ENCODE peak calls at places on chromosomes 11 and 22, in seven cellular contexts. E, H, A, W, D, K and F are unnamed samples.

GRCh38 chr11:3849297-3849874 is 6.1 kb upstream of the STIM1 start:
- DNase-seq in E (no peak), H (no peak), A (no peak), W (peak), D (peak), K (no peak), F (no peak)

GRCh38 chr11:65559951-65560537 is 1.9 kb upstream of the LTBP3 start:
- DNase-seq in E (no peak), H (peak), A (no peak), W (peak), D (peak), K (no peak), F (peak)

GRCh38 chr22:19292262-19293230 is 1.0 kb upstream of the CLTCL1 start:
- DNase-seq in E (no peak), H (no peak), A (no peak), W (no peak), D (peak), K (peak), F (no peak)

GRCh38 chr11:77200351-77200750 is 72.3 kb downstream of the MYO7A start:
- DNase-seq in E (no peak), H (no peak), A (no peak), W (no peak), D (no peak), K (no peak), F (no peak)

GRCh38 chr11:2779981-2780849 is 80.4 kb upstream of the KCNQ1OT1 start:
- DNase-seq in E (no peak), H (no peak), A (no peak), W (no peak), D (no peak), K (peak), F (no peak)

GRCh38 chr11:120066738-120067303 is 71.1 kb downstream of the TRIM29 start:
- DNase-seq in E (no peak), H (no peak), A (no peak), W (no peak), D (no peak), K (no peak), F (no peak)

GRCh38 chr11:74729397-74729796 is 1.8 kb downstream of the CHRDL2 start:
- DNase-seq in E (no peak), H (no peak), A (no peak), W (no peak), D (no peak), K (no peak), F (no peak)

GRCh38 chr11:15662285-15662684 is 547.6 kb downstream of the INSC start:
- DNase-seq in E (no peak), H (no peak), A (no peak), W (no peak), D (no peak), K (no peak), F (no peak)

GRCh38 chr11:46293616-46294015 is 16.2 kb downstream of the CREB3L1 start:
- DNase-seq in E (no peak), H (no peak), A (peak), W (peak), D (no peak), K (no peak), F (no peak)

GRCh38 chr11:57109331-57109730 is 72.4 kb upstream of the LRRC55 start:
- DNase-seq in E (no peak), H (no peak), A (no peak), W (no peak), D (no peak), K (no peak), F (no peak)

GRCh38 chr11:92978226-92979111 is 9.0 kb downstream of the MTNR1B start:
- DNase-seq in E (no peak), H (peak), A (no peak), W (peak), D (peak), K (peak), F (peak)

GRCh38 chr11:114192841-114193389 is 103.3 kb upstream of the NNMT start:
- DNase-seq in E (no peak), H (no peak), A (no peak), W (peak), D (peak), K (no peak), F (no peak)

GRCh38 chr11:31865606-31866300 is 54.6 kb upstream of the PAX6 start:
- DNase-seq in E (no peak), H (no peak), A (no peak), W (no peak), D (no peak), K (no peak), F (no peak)

GRCh38 chr11:2150206-2150847 is 10.7 kb downstream of the INS start:
- DNase-seq in E (no peak), H (peak), A (no peak), W (peak), D (peak), K (no peak), F (no peak)

GRCh38 chr11:132886335-132886734 is 646.0 kb downstream of the OPCML start:
- DNase-seq in E (no peak), H (no peak), A (peak), W (peak), D (no peak), K (no peak), F (no peak)